ENCODE peak calls at places on chromosome 21, in four cellular contexts. G is fibroblast of lung; A is sigmoid colon; M is stimulated activated CD8-positive, alpha-beta memory T cell treated with anti-CD3 and anti-CD28 coated beads, Interleukin-4, amount 100 ng/mL, for 48 hours. D is an unnamed sample.

GRCh38 chr21:25330266-25330665 is 277.0 kb downstream of the MRPL39 start:
- DNase-seq in M (no peak), A (no peak), G (no peak), D (no peak)

GRCh38 chr21:29481641-29482040 is 182.9 kb downstream of the BACH1 start:
- DNase-seq in M (no peak), G (peak; percentile 74), A (no peak), D (no peak)

GRCh38 chr21:45455321-45456013 is 50.5 kb downstream of the COL18A1 start:
- DNase-seq in A (no peak), M (no peak), G (peak; percentile 55), D (no peak)

GRCh38 chr21:45409466-45410150 is 4.6 kb downstream of the COL18A1 start:
- DNase-seq in G (peak; percentile 40), A (peak; percentile 74), M (no peak), D (no peak)

GRCh38 chr21:43312751-43313169 is 114.2 kb downstream of the SIK1 start:
- DNase-seq in M (no peak), A (no peak), G (no peak), D (no peak)

GRCh38 chr21:26140185-26140584 is 30.4 kb downstream of the APP start:
- DNase-seq in M (no peak), A (peak; percentile 75), G (peak; percentile 98), D (no peak)

GRCh38 chr21:36847189-36847588 is 119.3 kb downstream of the HLCS start:
- DNase-seq in G (peak; percentile 77), M (no peak), A (no peak), D (no peak)

GRCh38 chr21:37348664-37349063 is 17.9 kb upstream of the DYRK1A start:
- DNase-seq in A (no peak), G (no peak), M (no peak), D (no peak)

GRCh38 chr21:43866233-43866632 is 1.2 kb downstream of the AGPAT3 start:
- DNase-seq in A (peak; percentile 83), M (peak; percentile 72), G (peak; percentile 56), D (no peak)

GRCh38 chr21:44502559-44502958 is 37.4 kb downstream of the KRTAP10-1 start:
- DNase-seq in M (no peak), G (no peak), A (no peak), D (no peak)

GRCh38 chr21:44701023-44701400 is 4.0 kb downstream of the KRTAP10-12 start:
- DNase-seq in A (no peak), M (peak; percentile 12), G (no peak), D (no peak)

GRCh38 chr21:39444406-39445145 is 1.0 kb downstream of the LCA5L start:
- DNase-seq in G (peak; percentile 85), M (no peak), A (no peak), D (no peak)

GRCh38 chr21:41665766-41666595 is 100.9 kb downstream of the RIPK4 start:
- DNase-seq in A (peak; percentile 55), G (no peak), M (no peak), D (no peak)

GRCh38 chr21:39094087-39094785 is 89.0 kb downstream of the PSMG1 start:
- DNase-seq in A (no peak), G (no peak), M (no peak), D (no peak)

GRCh38 chr21:17925900-17926299 is 106.7 kb upstream of the C21orf91 start:
- DNase-seq in A (no peak), M (no peak), G (peak; percentile 27), D (peak; percentile 10)

GRCh38 chr21:46544824-46545223 is 60.1 kb downstream of the S100B start:
- DNase-seq in A (no peak), G (no peak), M (no peak), D (no peak)

GRCh38 chr21:19122371-19122770 is 718.8 kb upstream of the TMPRSS15 start:
- DNase-seq in G (no peak), A (no peak), M (no peak), D (peak; percentile 9)

GRCh38 chr21:38817371-38818335 is 11.9 kb downstream of the ETS2 start:
- DNase-seq in G (peak; percentile 79), A (no peak), M (no peak), D (no peak)

GRCh38 chr21:25385912-25386474 is 221.3 kb downstream of the MRPL39 start:
- DNase-seq in A (no peak), G (peak; percentile 59), M (no peak), D (peak; percentile 82)

GRCh38 chr21:32682696-32683474 is 44.9 kb downstream of the SYNJ1 start:
- DNase-seq in G (no peak), A (no peak), M (no peak), D (no peak)

GRCh38 chr21:32336711-32337110 is 38.1 kb downstream of the MRAP start:
- DNase-seq in M (no peak), G (peak; percentile 61), A (no peak), D (peak; percentile 88)

GRCh38 chr21:28605138-28605537 is 387.5 kb downstream of the LTN1 start:
- DNase-seq in A (no peak), M (no peak), G (no peak), D (no peak)

GRCh38 chr21:46012154-46012553 is 30.6 kb downstream of the COL6A1 start:
- DNase-seq in M (no peak), G (no peak), A (no peak), D (no peak)

GRCh38 chr21:41817228-41817627 is 50.4 kb upstream of the RIPK4 start:
- DNase-seq in A (peak; percentile 67), G (peak; percentile 62), M (peak; percentile 47), D (no peak)

GRCh38 chr21:31700040-31700439 is 31.9 kb downstream of the SCAF4 start:
- DNase-seq in G (no peak), A (no peak), M (no peak), D (no peak)

GRCh38 chr21:37675202-37675801 is 241.0 kb downstream of the KCNJ6 start:
- DNase-seq in M (peak; percentile 81), A (peak; percentile 74), G (peak; percentile 21), D (peak; percentile 42)

GRCh38 chr21:46214478-46215340 is 13.9 kb downstream of the LSS start:
- DNase-seq in A (peak; percentile 57), M (no peak), G (no peak), D (no peak)

GRCh38 chr21:41170442-41170841 is 2.5 kb downstream of the BACE2 start:
- DNase-seq in G (peak; percentile 40), A (no peak), M (peak; percentile 41), D (no peak)

GRCh38 chr21:40373760-40374159 is 473.2 kb downstream of the DSCAM start:
- DNase-seq in A (no peak), G (peak; percentile 13), M (no peak), D (no peak)

GRCh38 chr21:36499578-36500471 is 19.9 kb upstream of the CLDN14 start:
- DNase-seq in A (no peak), G (peak; percentile 45), M (no peak), D (no peak)

GRCh38 chr21:41707231-41707988 is 59.4 kb downstream of the RIPK4 start:
- DNase-seq in A (no peak), G (peak; percentile 34), M (no peak), D (no peak)

GRCh38 chr21:41234574-41234973 is 66.6 kb downstream of the BACE2 start:
- DNase-seq in M (no peak), G (no peak), A (peak; percentile 0), D (no peak)

GRCh38 chr21:38807987-38808386 is 2.3 kb downstream of the ETS2 start:
- DNase-seq in M (no peak), A (no peak), G (no peak), D (no peak)

GRCh38 chr21:37386151-37386550 is 19.6 kb downstream of the DYRK1A start:
- DNase-seq in M (no peak), G (no peak), A (no peak), D (no peak)

D was measured in NCI-H1694.